ENCODE peak calls at places on chromosome 7, in ten cellular contexts. One of them, this sample, is unnamed. For H3K27me3, the result is how much of the 10 kb centered on the place peaks cover.

GRCh38 chr7:18906901-18907300 is 210.5 kb downstream of the TWIST1 start:
- DNase-seq in heart right ventricle: no peak
- DNase-seq in brain microvascular endothelial cell: no peak
- DNase-seq in dorsolateral prefrontal cortex: no peak
- DNase-seq in psoas muscle: no peak
- DNase-seq in GM12878: no peak
- DNase-seq in left ventricle myocardium inferior: no peak
- DNase-seq in endodermal cell: peak
- DNase-seq in RWPE2: no peak
- DNase-seq in thoracic aorta: no peak
- DNase-seq in this sample: no peak

GRCh38 chr7:150375662-150376521 is 3.2 kb upstream of the ZNF775 start:
- DNase-seq in dorsolateral prefrontal cortex: no peak
- DNase-seq in psoas muscle: no peak
- DNase-seq in GM12878: no peak
- DNase-seq in left ventricle myocardium inferior: no peak
- DNase-seq in heart right ventricle: no peak
- DNase-seq in RWPE2: no peak
- DNase-seq in brain microvascular endothelial cell: no peak
- DNase-seq in endodermal cell: no peak
- DNase-seq in thoracic aorta: no peak
- DNase-seq in this sample: no peak

GRCh38 chr7:95686109-95686508 is 86.2 kb upstream of the DYNC1I1 start:
- DNase-seq in GM12878: no peak
- DNase-seq in thoracic aorta: peak
- DNase-seq in left ventricle myocardium inferior: peak
- DNase-seq in brain microvascular endothelial cell: peak
- DNase-seq in heart right ventricle: peak
- DNase-seq in endodermal cell: peak
- DNase-seq in psoas muscle: peak
- DNase-seq in RWPE2: no peak
- DNase-seq in dorsolateral prefrontal cortex: peak
- DNase-seq in this sample: no peak

GRCh38 chr7:68025363-68025762 is 1028.7 kb downstream of the TYW1 start:
- DNase-seq in heart right ventricle: no peak
- DNase-seq in brain microvascular endothelial cell: no peak
- DNase-seq in endodermal cell: no peak
- DNase-seq in psoas muscle: no peak
- DNase-seq in thoracic aorta: no peak
- DNase-seq in GM12878: no peak
- DNase-seq in left ventricle myocardium inferior: no peak
- DNase-seq in dorsolateral prefrontal cortex: no peak
- DNase-seq in RWPE2: no peak
- DNase-seq in this sample: no peak

GRCh38 chr7:103989785-103990775 is 622 bp upstream of the RELN start:
- DNase-seq in left ventricle myocardium inferior: no peak
- DNase-seq in brain microvascular endothelial cell: peak
- DNase-seq in dorsolateral prefrontal cortex: no peak
- DNase-seq in psoas muscle: no peak
- DNase-seq in GM12878: no peak
- DNase-seq in RWPE2: no peak
- DNase-seq in endodermal cell: peak
- DNase-seq in thoracic aorta: no peak
- DNase-seq in heart right ventricle: no peak
- DNase-seq in this sample: no peak

GRCh38 chr7:107971613-107972012 is 31.3 kb downstream of the LAMB1 start:
- DNase-seq in GM12878: no peak
- DNase-seq in RWPE2: no peak
- DNase-seq in dorsolateral prefrontal cortex: no peak
- DNase-seq in brain microvascular endothelial cell: no peak
- DNase-seq in psoas muscle: peak
- DNase-seq in endodermal cell: no peak
- DNase-seq in left ventricle myocardium inferior: peak
- DNase-seq in heart right ventricle: no peak
- DNase-seq in thoracic aorta: no peak
- DNase-seq in this sample: no peak

GRCh38 chr7:35021445-35021844 is 15.8 kb downstream of the DPY19L1 start:
- DNase-seq in RWPE2: no peak
- DNase-seq in GM12878: no peak
- DNase-seq in dorsolateral prefrontal cortex: no peak
- DNase-seq in brain microvascular endothelial cell: no peak
- DNase-seq in endodermal cell: no peak
- DNase-seq in psoas muscle: no peak
- DNase-seq in thoracic aorta: no peak
- DNase-seq in left ventricle myocardium inferior: no peak
- DNase-seq in heart right ventricle: no peak
- DNase-seq in this sample: no peak

GRCh38 chr7:40579401-40579800 is 444.6 kb downstream of the SUGCT start:
- DNase-seq in dorsolateral prefrontal cortex: no peak
- DNase-seq in RWPE2: no peak
- DNase-seq in psoas muscle: no peak
- DNase-seq in GM12878: no peak
- DNase-seq in endodermal cell: no peak
- DNase-seq in brain microvascular endothelial cell: peak
- DNase-seq in left ventricle myocardium inferior: no peak
- DNase-seq in thoracic aorta: no peak
- DNase-seq in heart right ventricle: no peak
- DNase-seq in this sample: no peak

GRCh38 chr7:64890761-64891666 is 12.1 kb upstream of the ZNF273 start:
- DNase-seq in heart right ventricle: no peak
- DNase-seq in dorsolateral prefrontal cortex: no peak
- DNase-seq in thoracic aorta: no peak
- DNase-seq in psoas muscle: no peak
- DNase-seq in brain microvascular endothelial cell: no peak
- DNase-seq in GM12878: no peak
- DNase-seq in left ventricle myocardium inferior: no peak
- DNase-seq in RWPE2: no peak
- DNase-seq in endodermal cell: peak
- DNase-seq in this sample: no peak

GRCh38 chr7:141460781-141461715 is 90.2 kb upstream of the AGK start:
- DNase-seq in psoas muscle: no peak
- DNase-seq in GM12878: no peak
- DNase-seq in thoracic aorta: no peak
- DNase-seq in brain microvascular endothelial cell: no peak
- DNase-seq in endodermal cell: no peak
- DNase-seq in heart right ventricle: no peak
- DNase-seq in RWPE2: no peak
- DNase-seq in dorsolateral prefrontal cortex: no peak
- DNase-seq in left ventricle myocardium inferior: no peak
- DNase-seq in this sample: no peak

GRCh38 chr7:80900583-80901576 is 18.0 kb downstream of the SEMA3C start:
- DNase-seq in endodermal cell: no peak
- DNase-seq in GM12878: no peak
- DNase-seq in heart right ventricle: no peak
- DNase-seq in RWPE2: no peak
- DNase-seq in dorsolateral prefrontal cortex: no peak
- DNase-seq in psoas muscle: no peak
- DNase-seq in left ventricle myocardium inferior: no peak
- DNase-seq in thoracic aorta: no peak
- DNase-seq in brain microvascular endothelial cell: no peak
- DNase-seq in this sample: no peak
- H3K27ac ChIP-seq in endodermal cell: no peak
- H3K27ac ChIP-seq in GM12878: no peak
- H3K27ac ChIP-seq in heart right ventricle: no peak
- H3K27ac ChIP-seq in RWPE2: peak
- H3K27ac ChIP-seq in dorsolateral prefrontal cortex: peak
- H3K27ac ChIP-seq in psoas muscle: peak
- H3K27ac ChIP-seq in left ventricle myocardium inferior: no peak
- H3K27ac ChIP-seq in thoracic aorta: peak
- H3K27ac ChIP-seq in brain microvascular endothelial cell: peak
- H3K27ac ChIP-seq in this sample: peak

GRCh38 chr7:44891372-44891771 is 6.0 kb upstream of the PURB start:
- DNase-seq in psoas muscle: no peak
- DNase-seq in heart right ventricle: no peak
- DNase-seq in brain microvascular endothelial cell: no peak
- DNase-seq in GM12878: no peak
- DNase-seq in left ventricle myocardium inferior: no peak
- DNase-seq in dorsolateral prefrontal cortex: no peak
- DNase-seq in endodermal cell: no peak
- DNase-seq in thoracic aorta: no peak
- DNase-seq in RWPE2: no peak
- DNase-seq in this sample: no peak
- TF ChIP-seq CTCF in psoas muscle: no peak
- TF ChIP-seq CTCF in heart right ventricle: no peak
- TF ChIP-seq CTCF in brain microvascular endothelial cell: no peak
- TF ChIP-seq CTCF in GM12878: no peak
- TF ChIP-seq CTCF in left ventricle myocardium inferior: no peak
- TF ChIP-seq CTCF in dorsolateral prefrontal cortex: no peak
- TF ChIP-seq CTCF in endodermal cell: no peak
- TF ChIP-seq CTCF in thoracic aorta: no peak
- TF ChIP-seq CTCF in RWPE2: no peak
- TF ChIP-seq CTCF in this sample: no peak

GRCh38 chr7:42093361-42093905 is 143.6 kb downstream of the GLI3 start:
- DNase-seq in psoas muscle: no peak
- DNase-seq in RWPE2: no peak
- DNase-seq in brain microvascular endothelial cell: no peak
- DNase-seq in dorsolateral prefrontal cortex: no peak
- DNase-seq in heart right ventricle: no peak
- DNase-seq in endodermal cell: no peak
- DNase-seq in thoracic aorta: no peak
- DNase-seq in left ventricle myocardium inferior: no peak
- DNase-seq in GM12878: no peak
- DNase-seq in this sample: no peak
- H3K27me3 ChIP-seq in psoas muscle: under half
- H3K27me3 ChIP-seq in RWPE2: under half
- H3K27me3 ChIP-seq in brain microvascular endothelial cell: under half
- H3K27me3 ChIP-seq in dorsolateral prefrontal cortex: under half
- H3K27me3 ChIP-seq in heart right ventricle: under half
- H3K27me3 ChIP-seq in endodermal cell: half or more
- H3K27me3 ChIP-seq in thoracic aorta: under half
- H3K27me3 ChIP-seq in left ventricle myocardium inferior: under half
- H3K27me3 ChIP-seq in GM12878: under half
- H3K27me3 ChIP-seq in this sample: under half

DNA sequence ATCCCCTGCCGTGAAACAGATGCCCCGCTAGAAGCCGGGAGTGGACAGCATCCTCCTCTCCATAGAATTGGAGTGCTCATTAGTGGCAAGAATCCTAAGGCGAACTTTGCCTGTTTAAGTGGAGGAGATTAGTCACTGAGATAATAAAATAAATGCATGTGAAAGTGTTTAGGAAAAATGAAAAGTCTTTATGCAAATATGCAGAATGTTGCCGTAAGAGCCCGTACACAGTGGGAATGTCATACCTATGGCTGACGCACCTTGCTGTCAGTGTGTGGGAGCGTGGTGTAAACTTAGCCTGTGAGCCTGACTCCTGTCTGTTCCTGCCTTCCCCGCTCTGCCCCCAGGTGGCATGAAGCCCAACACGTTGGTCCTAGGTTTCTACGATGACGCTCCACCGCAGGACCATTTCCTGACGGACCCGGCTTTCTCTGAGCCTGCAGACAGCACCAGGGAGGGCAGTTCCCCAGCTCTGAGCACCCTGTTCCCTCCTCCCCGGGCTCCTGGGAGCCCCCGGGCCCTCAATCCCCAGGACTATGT is 1.7 kb upstream of the TRIP6 start:
- DNase-seq in RWPE2: peak
- DNase-seq in psoas muscle: no peak
- DNase-seq in thoracic aorta: no peak
- DNase-seq in left ventricle myocardium inferior: no peak
- DNase-seq in GM12878: no peak
- DNase-seq in heart right ventricle: no peak
- DNase-seq in brain microvascular endothelial cell: no peak
- DNase-seq in dorsolateral prefrontal cortex: no peak
- DNase-seq in endodermal cell: peak
- DNase-seq in this sample: peak
- H3K27ac ChIP-seq in RWPE2: peak
- H3K27ac ChIP-seq in psoas muscle: no peak
- H3K27ac ChIP-seq in thoracic aorta: peak
- H3K27ac ChIP-seq in left ventricle myocardium inferior: peak
- H3K27ac ChIP-seq in GM12878: no peak
- H3K27ac ChIP-seq in heart right ventricle: peak
- H3K27ac ChIP-seq in brain microvascular endothelial cell: no peak
- H3K27ac ChIP-seq in dorsolateral prefrontal cortex: peak
- H3K27ac ChIP-seq in endodermal cell: no peak
- H3K27ac ChIP-seq in this sample: peak

DNA sequence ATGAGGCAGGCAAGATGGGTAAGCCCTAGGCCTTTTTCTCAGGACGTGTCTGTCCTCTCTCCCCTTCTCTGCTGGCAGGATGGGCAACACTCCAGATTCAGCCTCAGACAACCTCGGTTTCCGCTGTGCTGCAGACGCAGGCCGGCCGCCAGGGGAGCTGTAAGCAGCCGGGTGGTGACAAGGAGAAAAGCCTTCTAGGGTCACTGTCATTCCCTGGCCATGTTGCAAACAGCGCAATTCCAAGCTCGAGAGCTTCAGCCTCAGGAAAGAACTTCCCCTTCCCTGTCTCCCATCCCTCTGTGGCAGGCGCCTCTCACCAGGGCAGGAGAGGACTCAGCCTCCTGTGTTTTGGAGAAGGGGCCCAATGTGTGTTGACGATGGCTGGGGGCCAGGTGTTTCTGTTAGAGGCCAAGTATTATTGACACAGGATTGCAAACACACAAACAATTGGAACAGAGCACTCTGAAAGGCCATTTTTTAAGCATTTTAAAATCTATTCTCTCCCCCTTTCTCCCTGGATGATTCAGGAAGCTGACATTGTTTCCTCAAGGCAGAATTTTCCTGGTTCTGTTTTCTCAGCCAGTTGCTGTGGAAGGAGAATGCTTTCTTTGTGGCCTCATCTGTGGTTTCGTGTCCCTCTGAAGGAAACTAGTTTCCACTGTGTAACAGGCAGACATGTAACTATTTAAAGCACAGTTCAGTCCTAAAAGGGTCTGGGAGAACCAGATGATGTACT is 13.1 kb downstream of the PHKG1 start:
- DNase-seq in dorsolateral prefrontal cortex: peak
- DNase-seq in GM12878: no peak
- DNase-seq in thoracic aorta: peak
- DNase-seq in endodermal cell: peak
- DNase-seq in left ventricle myocardium inferior: peak
- DNase-seq in heart right ventricle: peak
- DNase-seq in brain microvascular endothelial cell: peak
- DNase-seq in RWPE2: no peak
- DNase-seq in psoas muscle: peak
- DNase-seq in this sample: peak
- TF ChIP-seq CTCF in dorsolateral prefrontal cortex: peak
- TF ChIP-seq CTCF in GM12878: no peak
- TF ChIP-seq CTCF in thoracic aorta: peak
- TF ChIP-seq CTCF in endodermal cell: peak
- TF ChIP-seq CTCF in left ventricle myocardium inferior: peak
- TF ChIP-seq CTCF in heart right ventricle: peak
- TF ChIP-seq CTCF in brain microvascular endothelial cell: peak
- TF ChIP-seq CTCF in RWPE2: peak
- TF ChIP-seq CTCF in psoas muscle: peak
- TF ChIP-seq CTCF in this sample: peak

This sample was measured in breast epithelium.